ENCODE peak calls at places on chromosomes 11 and 22, in five cellular contexts. One of them, this sample, is unnamed.
A peak's percentile ranks its signal among the peaks of the same experiment; 100 is the strongest.

GRCh38 chr11:1039481-1040427 is 3.2 kb upstream of the MUC6 start:
- DNase-seq in HepG2: no peak
- DNase-seq in endothelial cell of umbilical vein: no peak
- DNase-seq in neural progenitor cell: no peak
- DNase-seq in PC-3: peak; percentile 72
- DNase-seq in this sample: no peak

GRCh38 chr11:118175031-118175531 is 1.4 kb downstream of the SCN2B start:
- DNase-seq in HepG2: peak; percentile 83
- DNase-seq in endothelial cell of umbilical vein: no peak
- DNase-seq in neural progenitor cell: no peak
- DNase-seq in PC-3: peak; percentile 77
- DNase-seq in this sample: peak; percentile 47

GRCh38 chr11:107043242-107043991 is 25.1 kb upstream of the GUCY1A2 start:
- DNase-seq in HepG2: no peak
- DNase-seq in endothelial cell of umbilical vein: no peak
- DNase-seq in neural progenitor cell: no peak
- DNase-seq in PC-3: peak; percentile 81
- DNase-seq in this sample: peak; percentile 96

GRCh38 chr11:35292290-35292689 is 127.1 kb downstream of the SLC1A2 start:
- DNase-seq in HepG2: no peak
- DNase-seq in endothelial cell of umbilical vein: no peak
- DNase-seq in neural progenitor cell: peak; percentile 24
- DNase-seq in PC-3: no peak
- DNase-seq in this sample: no peak

GRCh38 chr22:38203855-38204497 is 2.2 kb downstream of the MAFF start:
- DNase-seq in HepG2: no peak
- DNase-seq in endothelial cell of umbilical vein: peak; percentile 89
- DNase-seq in neural progenitor cell: no peak
- DNase-seq in PC-3: peak; percentile 40
- DNase-seq in this sample: peak; percentile 81

GRCh38 chr11:72456651-72457050 is 22.3 kb upstream of the CLPB start:
- DNase-seq in HepG2: no peak
- DNase-seq in endothelial cell of umbilical vein: no peak
- DNase-seq in neural progenitor cell: no peak
- DNase-seq in PC-3: no peak
- DNase-seq in this sample: no peak

GRCh38 chr11:61820174-61820573 is 3.4 kb upstream of the FADS1 start:
- DNase-seq in HepG2: peak; percentile 33
- DNase-seq in endothelial cell of umbilical vein: no peak
- DNase-seq in neural progenitor cell: no peak
- DNase-seq in PC-3: peak; percentile 81
- DNase-seq in this sample: peak; percentile 79

GRCh38 chr11:36471577-36471976 is 38.5 kb downstream of the TRAF6 start:
- DNase-seq in HepG2: no peak
- DNase-seq in endothelial cell of umbilical vein: no peak
- DNase-seq in neural progenitor cell: no peak
- DNase-seq in PC-3: no peak
- DNase-seq in this sample: no peak

GRCh38 chr11:73270089-73270854 is 1.9 kb upstream of the P2RY6 start:
- DNase-seq in HepG2: no peak
- DNase-seq in endothelial cell of umbilical vein: no peak
- DNase-seq in neural progenitor cell: no peak
- DNase-seq in PC-3: no peak
- DNase-seq in this sample: no peak

GRCh38 chr11:40203606-40204005 is 1255.8 kb downstream of the LRRC4C start:
- DNase-seq in HepG2: no peak
- DNase-seq in endothelial cell of umbilical vein: no peak
- DNase-seq in neural progenitor cell: no peak
- DNase-seq in PC-3: no peak
- DNase-seq in this sample: no peak

GRCh38 chr22:43697894-43698293 is 114.2 kb downstream of the EFCAB6 start:
- DNase-seq in HepG2: no peak
- DNase-seq in endothelial cell of umbilical vein: no peak
- DNase-seq in neural progenitor cell: no peak
- DNase-seq in PC-3: no peak
- DNase-seq in this sample: no peak
- TF ChIP-seq EZH2 in HepG2: no peak
- TF ChIP-seq EZH2 in endothelial cell of umbilical vein: no peak
- TF ChIP-seq EZH2 in neural progenitor cell: no peak
- TF ChIP-seq EZH2 in PC-3: no peak
- TF ChIP-seq EZH2 in this sample: no peak

DNA sequence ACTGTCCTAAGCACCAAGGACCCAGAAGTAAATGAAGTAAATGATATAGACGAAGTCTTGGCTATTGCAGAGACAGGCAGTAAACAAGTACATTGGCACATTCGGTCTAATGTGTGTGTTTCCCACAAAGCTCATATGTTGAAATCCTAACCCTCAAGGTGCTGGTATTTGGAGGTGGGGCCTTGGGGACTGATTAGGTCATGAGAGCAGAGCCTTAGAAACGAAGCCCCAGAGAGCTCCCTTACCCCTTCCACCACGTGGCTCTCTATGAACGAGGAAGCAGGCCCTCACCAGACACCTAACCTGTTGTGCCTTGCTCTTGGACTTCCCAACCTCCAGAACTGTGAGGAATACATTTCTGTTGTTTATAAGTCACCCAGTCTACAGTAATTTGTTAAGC is 14.9 kb downstream of the CLMP start:
- DNase-seq in HepG2: no peak
- DNase-seq in endothelial cell of umbilical vein: no peak
- DNase-seq in neural progenitor cell: no peak
- DNase-seq in PC-3: no peak
- DNase-seq in this sample: peak; percentile 65
- H2AFZ ChIP-seq in HepG2: no peak overlapping the region
- H2AFZ ChIP-seq in endothelial cell of umbilical vein: no peak overlapping the region
- H2AFZ ChIP-seq in neural progenitor cell: no peak overlapping the region
- H2AFZ ChIP-seq in PC-3: no peak overlapping the region
- H2AFZ ChIP-seq in this sample: no peak overlapping the region

GRCh38 chr11:13009921-13010736 is 1.0 kb downstream of the RASSF10 start:
- DNase-seq in HepG2: no peak
- DNase-seq in endothelial cell of umbilical vein: peak; percentile 18
- DNase-seq in neural progenitor cell: peak; percentile 83
- DNase-seq in PC-3: no peak
- DNase-seq in this sample: peak; percentile 51

GRCh38 chr11:13009476-13009920 is 382 bp downstream of the RASSF10 start:
- DNase-seq in HepG2: no peak
- DNase-seq in endothelial cell of umbilical vein: peak; percentile 4
- DNase-seq in neural progenitor cell: no peak
- DNase-seq in PC-3: no peak
- DNase-seq in this sample: peak; percentile 34

GRCh38 chr11:13011366-13012036 is 2.4 kb downstream of the RASSF10 start:
- DNase-seq in HepG2: no peak
- DNase-seq in endothelial cell of umbilical vein: no peak
- DNase-seq in neural progenitor cell: no peak
- DNase-seq in PC-3: no peak
- DNase-seq in this sample: no peak

GRCh38 chr11:13012037-13012693 is 3.0 kb downstream of the RASSF10 start:
- DNase-seq in HepG2: peak; percentile 40
- DNase-seq in endothelial cell of umbilical vein: no peak
- DNase-seq in neural progenitor cell: peak; percentile 88
- DNase-seq in PC-3: no peak
- DNase-seq in this sample: no peak

DNA sequence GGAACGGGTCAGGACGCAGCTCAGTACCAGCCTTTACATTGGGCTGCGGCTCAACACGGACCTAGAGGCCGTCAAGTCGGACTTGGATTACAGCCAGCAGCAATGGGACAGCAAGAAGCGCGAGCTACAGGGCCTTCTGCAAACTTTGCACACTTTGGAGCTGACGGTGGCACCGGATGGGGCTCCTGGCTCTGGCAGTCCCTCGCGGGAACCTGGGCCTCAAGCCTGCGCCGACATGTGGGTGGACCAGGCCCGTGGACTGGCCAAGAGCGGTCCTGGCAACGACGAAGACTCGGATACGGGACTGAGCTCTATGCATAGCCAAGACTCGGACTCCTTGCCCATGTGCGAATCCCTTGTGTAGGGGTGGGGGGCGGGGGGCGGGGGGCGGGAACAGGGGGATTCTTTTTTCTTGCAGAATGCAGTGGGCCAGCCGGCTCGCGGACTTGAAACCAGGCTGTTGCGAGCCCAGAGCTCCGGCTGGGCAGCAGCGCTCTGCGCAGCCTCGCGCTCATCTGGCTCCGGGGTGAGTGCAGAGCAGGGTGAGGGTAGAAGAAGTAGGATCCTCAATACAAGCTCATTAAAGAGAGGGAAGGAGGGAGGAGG is 1.7 kb downstream of the RASSF10 start:
- DNase-seq in HepG2: no peak
- DNase-seq in endothelial cell of umbilical vein: peak; percentile 9
- DNase-seq in neural progenitor cell: peak; percentile 74
- DNase-seq in PC-3: no peak
- DNase-seq in this sample: peak; percentile 14
- TF ChIP-seq EZH2 in HepG2: no peak
- TF ChIP-seq EZH2 in endothelial cell of umbilical vein: peak; percentile 48
- TF ChIP-seq EZH2 in neural progenitor cell: peak; percentile 61
- TF ChIP-seq EZH2 in PC-3: no peak
- TF ChIP-seq EZH2 in this sample: no peak

DNA sequence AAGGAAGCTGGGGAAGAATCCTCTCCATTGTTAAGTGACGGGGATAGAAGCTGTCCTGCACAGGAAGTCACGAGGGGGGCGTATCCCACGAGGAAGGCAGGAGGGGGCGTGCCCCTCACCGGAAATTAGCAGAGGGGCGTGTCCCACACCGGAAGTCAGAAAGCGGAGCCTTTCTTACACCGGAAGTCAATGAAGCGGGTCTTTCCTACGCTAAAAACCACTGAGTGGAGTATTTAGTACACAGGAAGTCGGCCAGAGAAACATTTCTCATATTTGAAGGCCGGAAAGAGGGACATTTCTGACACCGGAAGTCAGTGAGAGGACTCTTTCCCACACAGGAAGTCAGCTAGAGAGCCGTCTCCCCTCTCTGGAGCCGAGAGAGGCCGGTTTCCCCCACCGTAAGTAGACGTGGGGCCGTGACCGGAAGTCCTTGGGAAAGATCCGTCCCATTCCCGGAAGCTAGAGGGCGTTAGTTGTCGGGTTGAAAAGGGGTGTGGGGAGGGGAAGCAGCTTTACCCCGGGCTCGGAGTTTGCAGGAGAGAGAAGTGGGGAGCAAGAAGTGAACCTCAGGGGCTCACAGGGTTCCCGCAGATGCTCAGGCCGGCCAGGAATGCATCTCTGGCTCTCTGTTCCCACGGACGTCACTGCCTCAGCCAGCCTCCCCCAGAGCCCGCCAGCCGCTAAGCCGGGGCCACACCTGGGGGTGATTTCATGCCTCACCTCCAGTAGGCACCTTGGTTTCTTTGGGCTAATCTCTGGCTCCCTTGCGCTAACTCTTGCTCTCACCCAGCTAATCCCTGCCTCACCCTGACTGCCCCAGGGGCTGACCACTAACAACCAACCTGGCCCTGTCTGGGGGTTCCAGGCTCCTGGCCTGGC is 15.4 kb downstream of the MIAT start:
- DNase-seq in HepG2: peak; percentile 62
- DNase-seq in endothelial cell of umbilical vein: peak; percentile 76
- DNase-seq in neural progenitor cell: peak; percentile 94
- DNase-seq in PC-3: peak; percentile 82
- DNase-seq in this sample: peak; percentile 96
- H2AFZ ChIP-seq in HepG2: peak overlapping the region; percentile 86
- H2AFZ ChIP-seq in endothelial cell of umbilical vein: peak overlapping the region; percentile 87
- H2AFZ ChIP-seq in neural progenitor cell: peak overlapping the region; percentile 92
- H2AFZ ChIP-seq in PC-3: peak overlapping the region; percentile 89
- H2AFZ ChIP-seq in this sample: peak overlapping the region; percentile 71

GRCh38 chr11:82892611-82893169 is 7.5 kb downstream of the PRCP start:
- DNase-seq in HepG2: no peak
- DNase-seq in endothelial cell of umbilical vein: no peak
- DNase-seq in neural progenitor cell: no peak
- DNase-seq in PC-3: no peak
- DNase-seq in this sample: no peak

GRCh38 chr11:82899191-82899820 is 924 bp downstream of the PRCP start:
- DNase-seq in HepG2: peak; percentile 8
- DNase-seq in endothelial cell of umbilical vein: peak; percentile 29
- DNase-seq in neural progenitor cell: no peak
- DNase-seq in PC-3: no peak
- DNase-seq in this sample: peak; percentile 19

GRCh38 chr11:82896183-82896582 is 4.0 kb downstream of the PRCP start:
- DNase-seq in HepG2: no peak
- DNase-seq in endothelial cell of umbilical vein: no peak
- DNase-seq in neural progenitor cell: no peak
- DNase-seq in PC-3: no peak
- DNase-seq in this sample: no peak

GRCh38 chr11:82898242-82898641 is 2.0 kb downstream of the PRCP start:
- DNase-seq in HepG2: no peak
- DNase-seq in endothelial cell of umbilical vein: no peak
- DNase-seq in neural progenitor cell: no peak
- DNase-seq in PC-3: no peak
- DNase-seq in this sample: no peak

DNA sequence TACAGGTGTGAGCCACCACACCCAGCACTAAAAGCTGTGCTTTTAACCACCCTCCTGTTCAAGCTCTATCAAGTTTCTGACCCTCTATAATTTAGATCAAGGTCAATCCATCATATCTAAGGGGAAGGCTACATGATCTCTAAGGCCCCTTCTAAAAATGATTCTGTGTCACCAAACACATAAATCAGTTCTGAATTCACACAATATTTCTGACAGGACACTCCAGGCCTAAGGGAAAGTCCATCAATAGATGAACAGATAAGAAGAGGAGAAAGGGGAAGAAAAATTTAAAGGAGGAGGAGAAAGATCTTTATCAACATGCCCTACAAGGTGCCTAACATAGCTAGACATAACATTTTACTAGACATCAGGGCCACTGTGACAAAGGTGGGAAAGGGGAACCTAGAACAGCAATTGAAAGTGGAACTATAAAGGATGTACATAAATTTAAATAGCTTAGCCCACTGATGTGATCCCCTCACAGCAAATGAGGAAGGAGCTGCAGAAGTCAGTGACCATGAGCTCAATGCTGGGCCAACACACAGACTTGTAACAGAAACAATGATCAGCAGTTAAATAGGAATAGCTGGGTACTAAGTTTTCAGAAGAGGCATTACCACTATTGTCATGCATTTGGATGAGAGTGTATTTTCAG is 4.7 kb downstream of the PRCP start:
- DNase-seq in HepG2: no peak
- DNase-seq in endothelial cell of umbilical vein: no peak
- DNase-seq in neural progenitor cell: no peak
- DNase-seq in PC-3: no peak
- DNase-seq in this sample: no peak
- TF ChIP-seq EZH2 in HepG2: no peak
- TF ChIP-seq EZH2 in endothelial cell of umbilical vein: no peak
- TF ChIP-seq EZH2 in neural progenitor cell: no peak
- TF ChIP-seq EZH2 in PC-3: no peak
- TF ChIP-seq EZH2 in this sample: no peak

GRCh38 chr22:41880653-41881052 is 34.2 kb downstream of the SHISA8 start:
- DNase-seq in HepG2: no peak
- DNase-seq in endothelial cell of umbilical vein: no peak
- DNase-seq in neural progenitor cell: no peak
- DNase-seq in PC-3: no peak
- DNase-seq in this sample: no peak
- H2AFZ ChIP-seq in HepG2: no peak overlapping the region
- H2AFZ ChIP-seq in endothelial cell of umbilical vein: no peak overlapping the region
- H2AFZ ChIP-seq in neural progenitor cell: no peak overlapping the region
- H2AFZ ChIP-seq in PC-3: no peak overlapping the region
- H2AFZ ChIP-seq in this sample: no peak overlapping the region

This sample was measured in GM23248.